ENCODE peak calls at places on chromosomes 16 and 17, in seven cellular contexts. G is A549, V is lower leg skin, H is H1, R is esophagus squamous epithelium, Y is GM12892, D is GM12891. N is an unnamed sample.

GRCh38 chr16:12410842-12411490 is 392.7 kb downstream of the CPPED1 start:
- DNase-seq in G (no peak), V (no peak), H (no peak), R (no peak), Y (no peak), D (no peak), N (no peak)

GRCh38 chr17:80892019-80892855 is 99.4 kb upstream of the CHMP6 start:
- DNase-seq in G (peak; percentile 97), V (no peak), H (no peak), R (peak; percentile 48), Y (peak; percentile 83), D (no peak), N (peak; percentile 91)

GRCh38 chr16:66491716-66492064 is 58.2 kb downstream of the TK2 start:
- DNase-seq in G (no peak), V (peak; percentile 50), H (no peak), R (no peak), Y (no peak), D (no peak), N (no peak)

GRCh38 chr17:67585077-67585602 is 132.6 kb upstream of the NOL11 start:
- DNase-seq in G (no peak), V (no peak), H (no peak), R (no peak), Y (no peak), D (no peak), N (no peak)

GRCh38 chr16:58614860-58615259 is 14.8 kb downstream of the CNOT1 start:
- DNase-seq in G (no peak), V (no peak), H (no peak), R (no peak), Y (no peak), D (no peak), N (no peak)

GRCh38 chr16:22664132-22664531 is 149.8 kb upstream of the HS3ST2 start:
- DNase-seq in G (no peak), V (peak; percentile 78), H (no peak), R (no peak), Y (no peak), D (no peak), N (no peak)

GRCh38 chr16:84141143-84141670 is 3.8 kb downstream of the HSDL1 start:
- DNase-seq in G (peak; percentile 38), V (no peak), H (no peak), R (no peak), Y (no peak), D (no peak), N (peak; percentile 36)

GRCh38 chr16:87070657-87071056 is 246.5 kb downstream of the C16orf95 start:
- DNase-seq in G (no peak), V (peak; percentile 59), H (no peak), R (no peak), Y (no peak), D (no peak), N (no peak)

GRCh38 chr16:67176662-67177061 is 6.3 kb downstream of the NOL3 start:
- DNase-seq in G (no peak), V (no peak), H (no peak), R (no peak), Y (no peak), D (no peak), N (no peak)

GRCh38 chr17:59512844-59513383 is 52.5 kb upstream of the DHX40 start:
- DNase-seq in G (no peak), V (no peak), H (no peak), R (no peak), Y (no peak), D (no peak), N (no peak)

GRCh38 chr17:19731626-19732025 is 15.2 kb upstream of the SLC47A2 start:
- DNase-seq in G (no peak), V (no peak), H (no peak), R (no peak), Y (no peak), D (no peak), N (no peak)

GRCh38 chr16:88893127-88893968 is 26.9 kb upstream of the PABPN1L start:
- DNase-seq in G (no peak), V (no peak), H (no peak), R (no peak), Y (no peak), D (no peak), N (no peak)

GRCh38 chr17:40901981-40902862 is 17.2 kb upstream of the KRT20 start:
- DNase-seq in G (peak; percentile 96), V (no peak), H (no peak), R (no peak), Y (no peak), D (no peak), N (no peak)

GRCh38 chr17:33520404-33521032 is 227.4 kb upstream of the ASIC2 start:
- DNase-seq in G (peak; percentile 61), V (no peak), H (peak; percentile 95), R (no peak), Y (peak; percentile 60), D (peak; percentile 65), N (peak; percentile 60)

GRCh38 chr17:44971776-44972483 is 3.8 kb upstream of the C1QL1 start:
- DNase-seq in G (no peak), V (no peak), H (peak; percentile 71), R (no peak), Y (no peak), D (no peak), N (no peak)

GRCh38 chr17:73827627-73828241 is 183.5 kb upstream of the SDK2 start:
- DNase-seq in G (no peak), V (peak; percentile 59), H (no peak), R (no peak), Y (no peak), D (no peak), N (no peak)

GRCh38 chr16:27302126-27302525 is 11.6 kb upstream of the IL4R start:
- DNase-seq in G (no peak), V (peak; percentile 31), H (no peak), R (no peak), Y (no peak), D (no peak), N (no peak)

GRCh38 chr17:50272711-50273653 is 1.3 kb upstream of the TMEM92 start:
- DNase-seq in G (peak; percentile 73), V (peak; percentile 91), H (peak; percentile 95), R (no peak), Y (peak; percentile 68), D (peak; percentile 80), N (peak; percentile 20)

GRCh38 chr16:75304521-75305363 is 53.3 kb upstream of the BCAR1 start:
- DNase-seq in G (peak; percentile 23), V (peak; percentile 89), H (no peak), R (no peak), Y (no peak), D (no peak), N (peak; percentile 92)

GRCh38 chr17:8628172-8628571 is 2.4 kb downstream of the MYH10 start:
- DNase-seq in G (no peak), V (no peak), H (no peak), R (no peak), Y (no peak), D (no peak), N (peak; percentile 36)

GRCh38 chr17:32636593-32637218 is 149.9 kb downstream of the CDK5R1 start:
- DNase-seq in G (no peak), V (no peak), H (no peak), R (no peak), Y (no peak), D (no peak), N (no peak)

GRCh38 chr16:67451704-67452435 is 20.9 kb downstream of the HSD11B2 start:
- DNase-seq in G (no peak), V (no peak), H (no peak), R (no peak), Y (no peak), D (no peak), N (no peak)

GRCh38 chr17:79353548-79353947 is 257.3 kb downstream of the RBFOX3 start:
- DNase-seq in G (no peak), V (no peak), H (no peak), R (no peak), Y (no peak), D (no peak), N (no peak)

GRCh38 chr17:31538080-31538762 is 146.7 kb downstream of the RAB11FIP4 start:
- DNase-seq in G (no peak), V (no peak), H (no peak), R (no peak), Y (peak; percentile 59), D (peak; percentile 64), N (no peak)

GRCh38 chr17:82720204-82720603 is 3.7 kb downstream of the FN3KRP start:
- DNase-seq in G (no peak), V (no peak), H (no peak), R (no peak), Y (no peak), D (no peak), N (no peak)

DNA sequence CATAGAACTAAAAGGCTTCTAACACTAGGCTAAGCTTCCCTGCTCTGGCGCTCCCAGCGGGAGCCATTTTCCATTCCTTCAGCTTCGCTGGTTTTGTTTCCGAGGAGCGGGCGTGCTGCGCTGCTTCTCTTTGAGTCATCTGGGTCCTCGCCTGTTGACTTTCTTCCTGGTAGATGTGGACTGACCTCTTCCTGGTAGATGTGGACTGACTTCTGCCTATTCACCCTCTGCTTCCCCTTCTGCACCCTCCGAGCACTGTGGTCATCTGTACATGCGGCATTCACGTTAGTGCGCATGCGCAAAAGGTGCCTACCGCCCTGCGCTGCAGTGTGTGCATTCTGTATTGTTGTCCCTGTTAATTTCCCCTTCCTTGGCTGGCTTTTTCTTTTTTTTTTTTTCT is 40.8 kb upstream of the SEC14L1 start:
- DNase-seq in G (no peak), V (peak; percentile 85), H (no peak), R (no peak), Y (no peak), D (no peak), N (no peak)
- TF ChIP-seq POLR2A in G (no peak), V (no peak), H (no peak), R (peak; percentile 58), Y (no peak), D (no peak), N (no peak)

GRCh38 chr16:89917773-89918452 is 749 bp upstream of the MC1R start:
- DNase-seq in G (peak; percentile 76), V (peak; percentile 96), H (peak; percentile 74), R (no peak), Y (peak; percentile 88), D (peak; percentile 85), N (peak; percentile 58)
- TF ChIP-seq POLR2A in G (peak; percentile 45), V (no peak), H (no peak), R (no peak), Y (peak; percentile 24), D (no peak), N (no peak)

GRCh38 chr16:30656388-30656787 is 1.8 kb upstream of the FBRS start:
- DNase-seq in G (no peak), V (no peak), H (no peak), R (no peak), Y (no peak), D (no peak), N (no peak)

GRCh38 chr16:30657866-30658730 is at the start of gene FBRS:
- DNase-seq in G (peak; percentile 97), V (peak; percentile 100), H (peak; percentile 98), R (peak; percentile 99), Y (peak; percentile 88), D (peak; percentile 86), N (peak; percentile 100)

GRCh38 chr16:30658731-30659506 is 688 bp downstream of the FBRS start:
- DNase-seq in G (peak; percentile 78), V (peak; percentile 95), H (peak; percentile 79), R (peak; percentile 93), Y (peak; percentile 57), D (peak; percentile 70), N (peak; percentile 97)

GRCh38 chr16:30655815-30656347 is 2.4 kb upstream of the FBRS start:
- DNase-seq in G (no peak), V (no peak), H (no peak), R (no peak), Y (no peak), D (no peak), N (no peak)

GRCh38 chr16:30656974-30657865 is 1.0 kb upstream of the FBRS start:
- DNase-seq in G (peak; percentile 32), V (no peak), H (no peak), R (no peak), Y (no peak), D (no peak), N (no peak)
- TF ChIP-seq POLR2A in G (no peak), V (no peak), H (no peak), R (peak; percentile 24), Y (peak; percentile 58), D (no peak), N (no peak)

GRCh38 chr17:37405955-37406634 is 541 bp downstream of the ACACA start:
- DNase-seq in G (no peak), V (no peak), H (no peak), R (no peak), Y (no peak), D (no peak), N (no peak)
- TF ChIP-seq POLR2A in G (no peak), V (no peak), H (no peak), R (no peak), Y (no peak), D (no peak), N (no peak)